ENCODE peak calls at places on chromosomes 3 and 15, in four cellular contexts. G, O, J and S are unnamed samples. For H3K9me3, the result is how much of the 10 kb centered on the place peaks cover.

GRCh38 chr3:58179235-58180098 is 31.3 kb downstream of the DNASE1L3 start:
- DNase-seq in G (no peak), O (no peak), J (no peak), S (no peak)

GRCh38 chr15:92140802-92141201 is 252.9 kb upstream of the ST8SIA2 start:
- DNase-seq in G (no peak), O (no peak), J (no peak), S (no peak)

GRCh38 chr3:13006216-13006990 is 66.8 kb downstream of the IQSEC1 start:
- DNase-seq in G (no peak), O (no peak), J (no peak), S (no peak)

GRCh38 chr3:54756330-54756731 is 171.5 kb downstream of the LRTM1 start:
- DNase-seq in G (no peak), O (no peak), J (no peak), S (no peak)

GRCh38 chr15:62578548-62578947 is 413.5 kb upstream of the C2CD4B start:
- DNase-seq in G (no peak), O (no peak), J (no peak), S (no peak)

GRCh38 chr3:104273046-104273649 is 1093.6 kb upstream of the ALCAM start:
- DNase-seq in G (no peak), O (no peak), J (no peak), S (no peak)

GRCh38 chr3:195905970-195906864 is 2.1 kb downstream of the TNK2 start:
- DNase-seq in G (peak), O (no peak), J (no peak), S (no peak)

GRCh38 chr3:61448378-61448777 is 113.0 kb upstream of the PTPRG start:
- DNase-seq in G (no peak), O (no peak), J (no peak), S (no peak)

GRCh38 chr3:41159581-41160189 is 39.6 kb upstream of the CTNNB1 start:
- DNase-seq in G (no peak), O (no peak), J (no peak), S (no peak)

GRCh38 chr15:68057089-68057488 is 3.0 kb downstream of the PIAS1 start:
- DNase-seq in G (no peak), O (no peak), J (no peak), S (no peak)

GRCh38 chr3:50246517-50246954 is 10.5 kb downstream of the GNAI2 start:
- DNase-seq in G (no peak), O (no peak), J (no peak), S (no peak)

GRCh38 chr3:15205934-15206661 is at the start of gene CAPN7:
- DNase-seq in G (peak), O (peak), J (peak), S (peak)

GRCh38 chr15:41562784-41563198 is 3.8 kb downstream of the TYRO3 start:
- DNase-seq in G (no peak), O (no peak), J (no peak), S (no peak)

GRCh38 chr15:47505712-47506542 is 211.4 kb upstream of the SEMA6D start:
- DNase-seq in G (no peak), O (peak), J (no peak), S (no peak)

GRCh38 chr3:42556089-42556632 is 25.6 kb downstream of the SEC22C start:
- DNase-seq in G (no peak), O (peak), J (no peak), S (no peak)

GRCh38 chr3:87810427-87810826 is 248.4 kb downstream of the CGGBP1 start:
- DNase-seq in G (no peak), O (no peak), J (no peak), S (no peak)

GRCh38 chr3:107690522-107691138 is 167.9 kb downstream of the BBX start:
- DNase-seq in G (peak), O (no peak), J (no peak), S (no peak)

GRCh38 chr3:109132801-109133473 is 3.6 kb upstream of the C3orf85 start:
- DNase-seq in G (no peak), O (no peak), J (no peak), S (no peak)

GRCh38 chr3:101249512-101249911 is 70.9 kb downstream of the IMPG2 start:
- DNase-seq in G (no peak), O (no peak), J (no peak), S (no peak)

GRCh38 chr3:167876603-167877325 is 141.2 kb downstream of the SERPINI1 start:
- DNase-seq in G (no peak), O (no peak), J (no peak), S (no peak)

GRCh38 chr3:170027691-170028102 is 10.1 kb upstream of the GPR160 start:
- DNase-seq in G (no peak), O (no peak), J (no peak), S (no peak)

GRCh38 chr3:149603126-149604074 is 54.4 kb downstream of the WWTR1 start:
- DNase-seq in G (no peak), O (no peak), J (no peak), S (no peak)

GRCh38 chr3:125406070-125406469 is 30.9 kb upstream of the ZNF148 start:
- DNase-seq in G (no peak), O (no peak), J (no peak), S (no peak)

GRCh38 chr15:76566276-76566675 is 229.7 kb downstream of the ISL2 start:
- DNase-seq in G (no peak), O (no peak), J (no peak), S (no peak)

GRCh38 chr15:60901647-60902046 is 327.5 kb downstream of the RORA start:
- DNase-seq in G (no peak), O (no peak), J (no peak), S (no peak)

GRCh38 chr15:70308011-70308761 is 210.5 kb upstream of the TLE3 start:
- DNase-seq in G (no peak), O (no peak), J (no peak), S (peak)

GRCh38 chr3:10907262-10907661 is 85.3 kb upstream of the SLC6A1 start:
- DNase-seq in G (no peak), O (no peak), J (no peak), S (no peak)

GRCh38 chr15:41778503-41778902 is 4.2 kb downstream of the MAPKBP1 start:
- DNase-seq in G (no peak), O (no peak), J (no peak), S (no peak)

GRCh38 chr3:194046995-194047681 is 88.8 kb upstream of the HES1 start:
- DNase-seq in G (peak), O (no peak), J (no peak), S (peak)

GRCh38 chr15:31387483-31388118 is 61.0 kb downstream of the KLF13 start:
- DNase-seq in G (peak), O (no peak), J (no peak), S (no peak)

GRCh38 chr15:75214293-75215096 is 12.8 kb downstream of the C15orf39 start:
- DNase-seq in G (no peak), O (no peak), J (peak), S (no peak)

GRCh38 chr3:4350789-4351163 is 47.6 kb downstream of the SETMAR start:
- DNase-seq in G (peak), O (no peak), J (no peak), S (no peak)

GRCh38 chr3:61807865-61808276 is 246.5 kb downstream of the PTPRG start:
- DNase-seq in G (no peak), O (no peak), J (no peak), S (no peak)

GRCh38 chr3:143634991-143635390 is 213.3 kb downstream of the SLC9A9 start:
- DNase-seq in G (no peak), O (no peak), J (no peak), S (no peak)
- H3K9me3 ChIP-seq in G (under half), O (under half), J (under half), S (under half)

GRCh38 chr3:99637041-99637380 is 1.4 kb upstream of the COL8A1 start:
- DNase-seq in G (no peak), O (no peak), J (no peak), S (no peak)
- H3K4me3 ChIP-seq in G (peak), O (peak), J (peak), S (peak)

GRCh38 chr3:143307613-143308183 is 188.1 kb downstream of the CHST2 start:
- DNase-seq in G (no peak), O (no peak), J (no peak), S (no peak)
- TF ChIP-seq POLR2AphosphoS5 in G (no peak), O (no peak), J (no peak), S (no peak)

DNA sequence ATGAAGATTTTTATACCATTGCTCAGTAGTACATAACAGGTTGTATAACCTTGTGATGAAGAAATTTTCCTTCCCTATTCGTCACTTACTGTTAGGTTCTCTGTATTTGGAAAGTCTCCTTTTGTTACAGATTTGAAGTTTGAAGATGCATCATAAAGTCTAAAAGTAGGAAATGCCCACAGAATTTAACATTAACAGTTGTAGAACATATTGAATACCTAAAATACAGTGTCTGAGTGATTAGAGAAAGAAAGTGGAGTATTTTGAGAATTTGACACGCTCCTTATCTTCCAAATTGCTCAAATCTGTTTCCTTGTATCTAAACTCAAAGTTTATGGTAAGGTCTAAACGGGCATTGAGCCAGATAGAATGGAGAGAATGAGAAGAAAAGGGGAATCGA is 111.3 kb downstream of the MBNL1 start:
- DNase-seq in G (no peak), O (no peak), J (no peak), S (no peak)
- H3K9me3 ChIP-seq in G (under half), O (under half), J (under half), S (under half)

DNA sequence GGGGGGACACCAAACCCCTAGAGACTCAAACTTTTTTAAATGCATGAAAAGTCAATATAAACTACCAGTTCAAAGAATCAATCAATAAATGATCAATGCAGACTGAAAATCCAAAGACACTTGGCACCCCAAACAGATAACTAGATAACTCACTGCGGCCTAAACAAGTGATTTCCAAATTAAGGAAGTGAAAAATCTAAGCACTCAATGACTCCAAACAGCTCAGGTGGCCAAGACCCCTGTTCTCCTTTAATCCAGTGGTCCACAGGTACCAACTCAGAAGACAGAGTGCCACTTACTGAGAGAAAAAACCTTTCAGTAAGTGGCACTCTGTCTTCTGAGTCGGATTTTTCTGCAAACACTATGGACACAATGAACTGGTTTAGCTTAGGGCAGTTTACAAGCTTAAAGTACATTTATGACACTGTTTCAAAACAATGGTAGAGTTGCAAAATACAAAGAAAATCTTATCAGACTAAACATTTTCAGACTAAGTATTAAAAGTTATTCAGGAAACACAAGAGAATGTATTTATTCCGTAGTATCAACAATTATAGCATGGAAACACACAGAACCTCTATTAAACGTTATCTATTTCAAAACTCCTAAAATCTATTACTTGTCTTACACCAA is 4.7 kb downstream of the DLG1 start:
- DNase-seq in G (no peak), O (no peak), J (no peak), S (no peak)
- H3K4me3 ChIP-seq in G (no peak), O (no peak), J (no peak), S (no peak)

DNA sequence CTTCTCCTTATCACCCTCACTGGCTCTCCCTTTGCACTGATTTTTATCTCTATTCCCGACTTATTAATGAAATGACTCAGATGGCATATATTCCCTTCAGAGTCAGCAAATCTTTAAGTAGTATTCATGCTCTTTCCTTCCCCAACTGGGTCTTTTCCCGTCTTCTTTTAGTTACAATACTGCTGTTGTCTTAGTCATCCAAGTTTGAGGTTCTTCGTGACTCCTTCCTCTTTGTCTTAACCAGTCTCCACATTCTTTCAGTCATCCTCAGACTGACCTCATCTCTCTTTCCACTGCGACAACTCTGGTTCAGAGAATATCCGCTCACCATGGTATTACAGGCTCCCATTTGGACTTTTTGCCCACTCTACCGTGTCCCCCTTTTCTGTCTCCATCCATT is 12.4 kb downstream of the WDR5B start:
- DNase-seq in G (no peak), O (no peak), J (no peak), S (no peak)
- TF ChIP-seq POLR2AphosphoS5 in G (no peak), O (no peak), J (no peak), S (no peak)

DNA sequence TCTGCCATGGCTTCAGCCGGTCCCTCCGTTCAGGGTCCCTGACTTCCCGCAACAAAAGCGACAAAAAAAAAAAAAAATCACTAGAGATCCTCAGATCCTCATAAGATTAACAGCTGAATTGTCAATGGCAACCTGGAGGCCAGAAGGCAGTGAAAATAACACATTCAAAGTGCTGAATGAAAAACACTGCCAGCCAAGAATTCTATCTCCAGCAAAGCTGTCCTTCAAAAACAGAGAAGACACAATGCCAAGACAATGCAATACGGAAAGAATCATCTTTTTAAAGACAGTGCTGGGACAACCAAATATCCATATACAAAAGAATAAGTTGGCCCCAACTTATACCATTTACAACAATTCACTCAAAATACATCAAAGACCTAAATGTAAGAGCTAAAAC is 21.6 kb downstream of the MTHFS start:
- DNase-seq in G (no peak), O (no peak), J (no peak), S (no peak)
- H3K9me3 ChIP-seq in G (under half), O (under half), J (under half), S (under half)

DNA sequence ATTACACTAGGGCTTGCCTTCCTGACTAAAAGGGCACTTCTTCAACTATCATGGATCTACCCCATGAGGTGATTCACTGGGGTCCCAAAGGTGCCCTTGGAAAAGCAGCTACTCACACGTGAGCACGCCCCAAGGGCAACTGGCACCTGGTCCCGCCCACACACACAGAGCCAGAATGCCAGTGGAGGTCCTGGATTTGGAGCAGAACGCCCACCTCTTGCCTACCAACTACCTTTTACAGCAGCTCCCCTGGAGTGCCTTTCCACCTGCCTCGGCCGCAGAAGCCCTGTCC is 1.8 kb upstream of the CTDSPL start:
- DNase-seq in G (no peak), O (no peak), J (no peak), S (peak)
- H3K4me3 ChIP-seq in G (no peak), O (no peak), J (no peak), S (peak)

DNA sequence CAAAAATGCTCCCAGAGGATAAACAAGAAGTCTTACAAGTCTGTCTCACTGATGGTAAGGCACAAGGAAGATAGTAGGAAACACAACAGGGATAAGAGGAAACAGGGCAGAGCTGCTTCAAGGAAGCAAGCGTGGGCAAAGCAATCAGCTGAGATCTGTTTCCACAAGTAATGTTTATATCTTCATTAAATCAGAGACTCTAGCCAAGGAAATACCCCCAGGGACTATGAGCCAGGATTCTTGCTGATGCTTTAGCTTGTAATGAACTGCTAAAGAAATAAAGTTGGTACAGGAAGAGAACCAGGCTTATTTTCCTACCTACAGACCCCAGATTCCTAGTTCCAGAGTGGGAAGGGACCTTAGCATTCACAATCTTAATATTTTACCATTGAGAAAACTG is 112.7 kb upstream of the C3orf80 start:
- DNase-seq in G (no peak), O (no peak), J (no peak), S (no peak)
- TF ChIP-seq POLR2AphosphoS5 in G (no peak), O (no peak), J (no peak), S (no peak)